ENCODE peak calls at places on chromosomes 13 and 19, in ten cellular contexts. One of them, this sample, is unnamed.

GRCh38 chr13:94595006-94595942 is 678 bp downstream of the TGDS start:
- DNase-seq in heart right ventricle: no peak
- DNase-seq in cardiac fibroblast: peak
- DNase-seq in adrenal gland: peak
- DNase-seq in mucosa of descending colon: peak
- DNase-seq in HFFc6: no peak
- DNase-seq in GM12865: peak
- DNase-seq in colonic mucosa: peak
- DNase-seq in spleen: peak
- DNase-seq in epithelial cell of esophagus: peak
- DNase-seq in this sample: peak

GRCh38 chr19:7870571-7871279 is 3.5 kb downstream of the PRR36 start:
- DNase-seq in heart right ventricle: no peak
- DNase-seq in cardiac fibroblast: peak
- DNase-seq in adrenal gland: peak
- DNase-seq in mucosa of descending colon: peak
- DNase-seq in HFFc6: peak
- DNase-seq in GM12865: peak
- DNase-seq in colonic mucosa: peak
- DNase-seq in spleen: no peak
- DNase-seq in epithelial cell of esophagus: peak
- DNase-seq in this sample: peak

GRCh38 chr19:32336259-32337111 is 8.9 kb upstream of the ZNF507 start:
- DNase-seq in heart right ventricle: no peak
- DNase-seq in cardiac fibroblast: peak
- DNase-seq in adrenal gland: no peak
- DNase-seq in mucosa of descending colon: no peak
- DNase-seq in HFFc6: no peak
- DNase-seq in GM12865: no peak
- DNase-seq in colonic mucosa: no peak
- DNase-seq in spleen: no peak
- DNase-seq in epithelial cell of esophagus: peak
- DNase-seq in this sample: peak

GRCh38 chr19:58182989-58183821 is at the start of gene ZNF274:
- DNase-seq in heart right ventricle: peak
- DNase-seq in cardiac fibroblast: peak
- DNase-seq in adrenal gland: peak
- DNase-seq in mucosa of descending colon: peak
- DNase-seq in HFFc6: peak
- DNase-seq in GM12865: peak
- DNase-seq in colonic mucosa: peak
- DNase-seq in spleen: peak
- DNase-seq in epithelial cell of esophagus: peak
- DNase-seq in this sample: peak

GRCh38 chr13:19764237-19764636 is 18.5 kb downstream of the PSPC1 start:
- DNase-seq in heart right ventricle: no peak
- DNase-seq in cardiac fibroblast: no peak
- DNase-seq in adrenal gland: no peak
- DNase-seq in mucosa of descending colon: no peak
- DNase-seq in HFFc6: no peak
- DNase-seq in GM12865: no peak
- DNase-seq in colonic mucosa: no peak
- DNase-seq in spleen: no peak
- DNase-seq in epithelial cell of esophagus: no peak
- DNase-seq in this sample: no peak

GRCh38 chr19:18301718-18302111 is 20.3 kb upstream of the JUND start:
- DNase-seq in heart right ventricle: no peak
- DNase-seq in cardiac fibroblast: no peak
- DNase-seq in adrenal gland: no peak
- DNase-seq in mucosa of descending colon: no peak
- DNase-seq in HFFc6: no peak
- DNase-seq in GM12865: no peak
- DNase-seq in colonic mucosa: no peak
- DNase-seq in spleen: no peak
- DNase-seq in epithelial cell of esophagus: no peak
- DNase-seq in this sample: no peak

GRCh38 chr19:33397536-33398360 is 24.2 kb downstream of the CEBPG start:
- DNase-seq in heart right ventricle: no peak
- DNase-seq in cardiac fibroblast: no peak
- DNase-seq in adrenal gland: peak
- DNase-seq in mucosa of descending colon: peak
- DNase-seq in HFFc6: no peak
- DNase-seq in GM12865: no peak
- DNase-seq in colonic mucosa: no peak
- DNase-seq in spleen: peak
- DNase-seq in epithelial cell of esophagus: no peak
- DNase-seq in this sample: no peak

GRCh38 chr19:11160119-11160768 is 4.7 kb upstream of the SPC24 start:
- DNase-seq in heart right ventricle: no peak
- DNase-seq in cardiac fibroblast: peak
- DNase-seq in adrenal gland: peak
- DNase-seq in mucosa of descending colon: no peak
- DNase-seq in HFFc6: no peak
- DNase-seq in GM12865: no peak
- DNase-seq in colonic mucosa: no peak
- DNase-seq in spleen: no peak
- DNase-seq in epithelial cell of esophagus: no peak
- DNase-seq in this sample: peak

GRCh38 chr19:30547192-30547591 is 175.0 kb downstream of the ZNF536 start:
- DNase-seq in heart right ventricle: no peak
- DNase-seq in cardiac fibroblast: no peak
- DNase-seq in adrenal gland: no peak
- DNase-seq in mucosa of descending colon: no peak
- DNase-seq in HFFc6: no peak
- DNase-seq in GM12865: no peak
- DNase-seq in colonic mucosa: no peak
- DNase-seq in spleen: no peak
- DNase-seq in epithelial cell of esophagus: no peak
- DNase-seq in this sample: no peak

GRCh38 chr19:6069268-6069771 is 41.0 kb downstream of the RFX2 start:
- DNase-seq in heart right ventricle: no peak
- DNase-seq in cardiac fibroblast: no peak
- DNase-seq in adrenal gland: no peak
- DNase-seq in mucosa of descending colon: no peak
- DNase-seq in HFFc6: no peak
- DNase-seq in GM12865: peak
- DNase-seq in colonic mucosa: peak
- DNase-seq in spleen: no peak
- DNase-seq in epithelial cell of esophagus: no peak
- DNase-seq in this sample: no peak

GRCh38 chr19:57572415-57572947 is 6.2 kb downstream of the ZNF416 start:
- DNase-seq in heart right ventricle: no peak
- DNase-seq in cardiac fibroblast: no peak
- DNase-seq in adrenal gland: no peak
- DNase-seq in mucosa of descending colon: no peak
- DNase-seq in HFFc6: no peak
- DNase-seq in GM12865: no peak
- DNase-seq in colonic mucosa: no peak
- DNase-seq in spleen: no peak
- DNase-seq in epithelial cell of esophagus: no peak
- DNase-seq in this sample: no peak

GRCh38 chr19:17052439-17052838 is 22.8 kb downstream of the HAUS8 start:
- DNase-seq in heart right ventricle: no peak
- DNase-seq in cardiac fibroblast: peak
- DNase-seq in adrenal gland: peak
- DNase-seq in mucosa of descending colon: no peak
- DNase-seq in HFFc6: peak
- DNase-seq in GM12865: peak
- DNase-seq in colonic mucosa: peak
- DNase-seq in spleen: no peak
- DNase-seq in epithelial cell of esophagus: peak
- DNase-seq in this sample: peak

GRCh38 chr19:28296506-28296905 is 916.4 kb downstream of the UQCRFS1 start:
- DNase-seq in heart right ventricle: no peak
- DNase-seq in cardiac fibroblast: peak
- DNase-seq in adrenal gland: no peak
- DNase-seq in mucosa of descending colon: no peak
- DNase-seq in HFFc6: no peak
- DNase-seq in GM12865: no peak
- DNase-seq in colonic mucosa: no peak
- DNase-seq in spleen: no peak
- DNase-seq in epithelial cell of esophagus: no peak
- DNase-seq in this sample: peak

GRCh38 chr13:110108348-110109139 is 198.4 kb downstream of the COL4A1 start:
- DNase-seq in heart right ventricle: peak
- DNase-seq in cardiac fibroblast: peak
- DNase-seq in adrenal gland: peak
- DNase-seq in mucosa of descending colon: no peak
- DNase-seq in HFFc6: peak
- DNase-seq in GM12865: peak
- DNase-seq in colonic mucosa: peak
- DNase-seq in spleen: no peak
- DNase-seq in epithelial cell of esophagus: peak
- DNase-seq in this sample: peak

GRCh38 chr13:101303512-101303911 is 112.8 kb downstream of the NALCN start:
- DNase-seq in heart right ventricle: no peak
- DNase-seq in cardiac fibroblast: no peak
- DNase-seq in adrenal gland: no peak
- DNase-seq in mucosa of descending colon: no peak
- DNase-seq in HFFc6: no peak
- DNase-seq in GM12865: no peak
- DNase-seq in colonic mucosa: no peak
- DNase-seq in spleen: no peak
- DNase-seq in epithelial cell of esophagus: no peak
- DNase-seq in this sample: no peak

GRCh38 chr19:12494260-12494860 is 9.7 kb upstream of the ZNF709 start:
- DNase-seq in heart right ventricle: no peak
- DNase-seq in cardiac fibroblast: no peak
- DNase-seq in adrenal gland: no peak
- DNase-seq in mucosa of descending colon: no peak
- DNase-seq in HFFc6: no peak
- DNase-seq in GM12865: no peak
- DNase-seq in colonic mucosa: no peak
- DNase-seq in spleen: no peak
- DNase-seq in epithelial cell of esophagus: no peak
- DNase-seq in this sample: no peak
- TF ChIP-seq CTCF in heart right ventricle: peak
- TF ChIP-seq CTCF in cardiac fibroblast: no peak
- TF ChIP-seq CTCF in adrenal gland: no peak
- TF ChIP-seq CTCF in mucosa of descending colon: no peak
- TF ChIP-seq CTCF in HFFc6: no peak
- TF ChIP-seq CTCF in GM12865: no peak
- TF ChIP-seq CTCF in colonic mucosa: no peak
- TF ChIP-seq CTCF in spleen: no peak
- TF ChIP-seq CTCF in epithelial cell of esophagus: no peak
- TF ChIP-seq CTCF in this sample: no peak

GRCh38 chr13:30898721-30899188 is 7.3 kb upstream of the MEDAG start:
- DNase-seq in heart right ventricle: no peak
- DNase-seq in cardiac fibroblast: peak
- DNase-seq in adrenal gland: peak
- DNase-seq in mucosa of descending colon: no peak
- DNase-seq in HFFc6: peak
- DNase-seq in GM12865: no peak
- DNase-seq in colonic mucosa: no peak
- DNase-seq in spleen: no peak
- DNase-seq in epithelial cell of esophagus: peak
- DNase-seq in this sample: peak
- TF ChIP-seq CTCF in heart right ventricle: no peak
- TF ChIP-seq CTCF in cardiac fibroblast: no peak
- TF ChIP-seq CTCF in adrenal gland: no peak
- TF ChIP-seq CTCF in mucosa of descending colon: no peak
- TF ChIP-seq CTCF in HFFc6: no peak
- TF ChIP-seq CTCF in GM12865: no peak
- TF ChIP-seq CTCF in colonic mucosa: no peak
- TF ChIP-seq CTCF in spleen: no peak
- TF ChIP-seq CTCF in epithelial cell of esophagus: no peak
- TF ChIP-seq CTCF in this sample: no peak

GRCh38 chr19:633068-633785 is at the start of gene POLRMT:
- DNase-seq in heart right ventricle: peak
- DNase-seq in cardiac fibroblast: peak
- DNase-seq in adrenal gland: peak
- DNase-seq in mucosa of descending colon: peak
- DNase-seq in HFFc6: peak
- DNase-seq in GM12865: peak
- DNase-seq in colonic mucosa: peak
- DNase-seq in spleen: peak
- DNase-seq in epithelial cell of esophagus: peak
- DNase-seq in this sample: peak
- TF ChIP-seq CTCF in heart right ventricle: peak
- TF ChIP-seq CTCF in cardiac fibroblast: no peak
- TF ChIP-seq CTCF in adrenal gland: no peak
- TF ChIP-seq CTCF in mucosa of descending colon: no peak
- TF ChIP-seq CTCF in HFFc6: no peak
- TF ChIP-seq CTCF in GM12865: no peak
- TF ChIP-seq CTCF in colonic mucosa: no peak
- TF ChIP-seq CTCF in spleen: peak
- TF ChIP-seq CTCF in epithelial cell of esophagus: no peak
- TF ChIP-seq CTCF in this sample: no peak

GRCh38 chr13:74080762-74081161 is 53.4 kb downstream of the KLF12 start:
- DNase-seq in heart right ventricle: no peak
- DNase-seq in cardiac fibroblast: no peak
- DNase-seq in adrenal gland: no peak
- DNase-seq in mucosa of descending colon: no peak
- DNase-seq in HFFc6: no peak
- DNase-seq in GM12865: no peak
- DNase-seq in colonic mucosa: no peak
- DNase-seq in spleen: no peak
- DNase-seq in epithelial cell of esophagus: no peak
- DNase-seq in this sample: no peak

GRCh38 chr13:74074723-74075122 is 59.5 kb downstream of the KLF12 start:
- DNase-seq in heart right ventricle: no peak
- DNase-seq in cardiac fibroblast: peak
- DNase-seq in adrenal gland: no peak
- DNase-seq in mucosa of descending colon: no peak
- DNase-seq in HFFc6: peak
- DNase-seq in GM12865: no peak
- DNase-seq in colonic mucosa: no peak
- DNase-seq in spleen: no peak
- DNase-seq in epithelial cell of esophagus: peak
- DNase-seq in this sample: peak

GRCh38 chr13:74073231-74073630 is 61.0 kb downstream of the KLF12 start:
- DNase-seq in heart right ventricle: no peak
- DNase-seq in cardiac fibroblast: no peak
- DNase-seq in adrenal gland: no peak
- DNase-seq in mucosa of descending colon: no peak
- DNase-seq in HFFc6: no peak
- DNase-seq in GM12865: no peak
- DNase-seq in colonic mucosa: no peak
- DNase-seq in spleen: no peak
- DNase-seq in epithelial cell of esophagus: no peak
- DNase-seq in this sample: no peak

GRCh38 chr13:74077375-74077774 is 56.8 kb downstream of the KLF12 start:
- DNase-seq in heart right ventricle: no peak
- DNase-seq in cardiac fibroblast: no peak
- DNase-seq in adrenal gland: no peak
- DNase-seq in mucosa of descending colon: no peak
- DNase-seq in HFFc6: no peak
- DNase-seq in GM12865: no peak
- DNase-seq in colonic mucosa: no peak
- DNase-seq in spleen: no peak
- DNase-seq in epithelial cell of esophagus: no peak
- DNase-seq in this sample: no peak

DNA sequence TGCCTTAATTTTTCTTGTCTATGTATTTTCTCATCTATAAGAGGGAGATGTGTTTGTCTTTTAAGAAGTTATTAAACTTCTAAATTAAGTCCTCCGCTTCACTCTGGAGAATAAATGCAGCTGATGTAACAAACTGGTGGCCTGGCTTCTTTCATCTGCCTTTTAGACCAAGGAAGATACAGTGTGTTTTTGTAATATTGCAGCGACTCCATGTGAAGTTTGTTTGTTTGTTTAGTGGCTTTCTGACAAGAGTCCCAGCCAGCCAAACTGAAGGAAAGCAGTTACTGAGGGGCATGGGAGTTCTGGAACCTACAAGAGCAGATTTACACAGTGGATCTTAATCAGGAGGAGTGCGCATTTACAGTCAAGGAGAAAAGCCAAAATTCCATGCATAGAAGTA is 56.4 kb downstream of the KLF12 start:
- DNase-seq in heart right ventricle: no peak
- DNase-seq in cardiac fibroblast: peak
- DNase-seq in adrenal gland: no peak
- DNase-seq in mucosa of descending colon: no peak
- DNase-seq in HFFc6: no peak
- DNase-seq in GM12865: no peak
- DNase-seq in colonic mucosa: no peak
- DNase-seq in spleen: no peak
- DNase-seq in epithelial cell of esophagus: no peak
- DNase-seq in this sample: peak
- TF ChIP-seq CTCF in heart right ventricle: no peak
- TF ChIP-seq CTCF in cardiac fibroblast: no peak
- TF ChIP-seq CTCF in adrenal gland: no peak
- TF ChIP-seq CTCF in mucosa of descending colon: no peak
- TF ChIP-seq CTCF in HFFc6: no peak
- TF ChIP-seq CTCF in GM12865: no peak
- TF ChIP-seq CTCF in colonic mucosa: no peak
- TF ChIP-seq CTCF in spleen: no peak
- TF ChIP-seq CTCF in epithelial cell of esophagus: no peak
- TF ChIP-seq CTCF in this sample: no peak

This sample was measured in fibroblast of pulmonary artery.